ENCODE peak calls at places on chromosomes 2 and 18, in six cellular contexts. X is heart right ventricle; H is SJSA1; W is CD4-positive, alpha-beta T cell; Q is IMR-90; K is body of pancreas. E is an unnamed sample. For H3K9me3, the result is how much of the 10 kb centered on the place peaks cover.

GRCh38 chr2:28394331-28394877 is 1.7 kb downstream of the FOSL2 start:
- DNase-seq in X (no peak), H (peak), W (no peak), Q (peak), K (peak), E (no peak)

GRCh38 chr2:190696792-190697398 is 48.0 kb downstream of the NAB1 start:
- DNase-seq in X (no peak), H (no peak), W (no peak), Q (no peak), K (no peak), E (no peak)

GRCh38 chr2:55163258-55163657 is 68.8 kb downstream of the CLHC1 start:
- DNase-seq in X (no peak), H (no peak), W (no peak), Q (peak), K (no peak), E (no peak)

GRCh38 chr2:113171359-113172075 is 2.3 kb upstream of the PSD4 start:
- DNase-seq in X (no peak), H (no peak), W (no peak), Q (no peak), K (no peak), E (no peak)

GRCh38 chr18:67305466-67305865 is 211.1 kb downstream of the DSEL start:
- DNase-seq in X (no peak), H (no peak), W (no peak), Q (no peak), K (no peak), E (no peak)

GRCh38 chr2:158403237-158403636 is 53.3 kb downstream of the CCDC148 start:
- DNase-seq in X (no peak), H (no peak), W (no peak), Q (peak), K (no peak), E (no peak)

GRCh38 chr2:143205106-143205764 is 76.0 kb downstream of the ARHGAP15 start:
- DNase-seq in X (no peak), H (no peak), W (no peak), Q (peak), K (no peak), E (no peak)

GRCh38 chr2:180698668-180699067 is 281.7 kb upstream of the UBE2E3 start:
- DNase-seq in X (no peak), H (no peak), W (no peak), Q (no peak), K (no peak), E (no peak)

GRCh38 chr2:29281585-29281984 is 166.4 kb downstream of the CLIP4 start:
- DNase-seq in X (peak), H (peak), W (no peak), Q (peak), K (peak), E (no peak)

GRCh38 chr2:20370191-20370590 is 19.5 kb upstream of the PUM2 start:
- DNase-seq in X (no peak), H (no peak), W (no peak), Q (peak), K (no peak), E (no peak)

GRCh38 chr18:67862069-67862468 is 345.5 kb upstream of the DSEL start:
- DNase-seq in X (no peak), H (no peak), W (no peak), Q (peak), K (no peak), E (no peak)

GRCh38 chr2:200377774-200378336 is 71.4 kb downstream of the SPATS2L start:
- DNase-seq in X (no peak), H (no peak), W (no peak), Q (no peak), K (peak), E (no peak)

GRCh38 chr2:28778392-28778791 is 26.8 kb downstream of the PPP1CB start:
- DNase-seq in X (no peak), H (no peak), W (no peak), Q (no peak), K (no peak), E (no peak)

GRCh38 chr2:49360051-49360767 is 205.9 kb upstream of the FSHR start:
- DNase-seq in X (no peak), H (no peak), W (no peak), Q (no peak), K (no peak), E (no peak)

GRCh38 chr2:53268086-53268485 is 499.5 kb upstream of the CHAC2 start:
- DNase-seq in X (no peak), H (no peak), W (no peak), Q (no peak), K (no peak), E (no peak)

GRCh38 chr2:133264951-133265949 is 303.0 kb downstream of the NCKAP5 start:
- DNase-seq in X (peak), H (no peak), W (no peak), Q (no peak), K (peak), E (no peak)

GRCh38 chr2:15047184-15047583 is 414.7 kb downstream of the LRATD1 start:
- DNase-seq in X (no peak), H (no peak), W (no peak), Q (no peak), K (no peak), E (no peak)

GRCh38 chr2:237315170-237315880 is 98.6 kb downstream of the COL6A3 start:
- DNase-seq in X (peak), H (peak), W (no peak), Q (peak), K (peak), E (no peak)

GRCh38 chr2:72674982-72675915 is 150.6 kb downstream of the EXOC6B start:
- DNase-seq in X (no peak), H (no peak), W (no peak), Q (no peak), K (no peak), E (no peak)

GRCh38 chr2:159506764-159507406 is 109.5 kb downstream of the BAZ2B start:
- DNase-seq in X (no peak), H (no peak), W (no peak), Q (peak), K (no peak), E (no peak)

GRCh38 chr2:98454073-98454472 is 9.4 kb downstream of the INPP4A start:
- DNase-seq in X (no peak), H (no peak), W (no peak), Q (no peak), K (no peak), E (no peak)

GRCh38 chr2:96538487-96539214 is 2.1 kb downstream of the ARID5A start:
- DNase-seq in X (peak), H (no peak), W (peak), Q (no peak), K (peak), E (peak)

GRCh38 chr2:234257859-234258561 is 207.5 kb downstream of the SPP2 start:
- DNase-seq in X (no peak), H (peak), W (no peak), Q (peak), K (peak), E (peak)

GRCh38 chr18:69944434-69944833 is 3.2 kb downstream of the CD226 start:
- DNase-seq in X (no peak), H (no peak), W (no peak), Q (no peak), K (no peak), E (no peak)

GRCh38 chr2:20091305-20091991 is 40.0 kb upstream of the LAPTM4A start:
- DNase-seq in X (peak), H (peak), W (no peak), Q (peak), K (peak), E (no peak)

GRCh38 chr2:26849056-26850001 is 1.4 kb downstream of the DPYSL5 start:
- DNase-seq in X (no peak), H (no peak), W (no peak), Q (no peak), K (no peak), E (no peak)

GRCh38 chr2:42348113-42348805 is 12.8 kb downstream of the COX7A2L start:
- DNase-seq in X (no peak), H (no peak), W (no peak), Q (no peak), K (no peak), E (no peak)

GRCh38 chr2:98348066-98348561 is 1.9 kb downstream of the CNGA3 start:
- DNase-seq in X (no peak), H (no peak), W (no peak), Q (no peak), K (peak), E (no peak)

GRCh38 chr18:2410688-2411087 is 160.6 kb downstream of the METTL4 start:
- DNase-seq in X (no peak), H (no peak), W (no peak), Q (no peak), K (no peak), E (no peak)

GRCh38 chr2:235220331-235220730 is 268.5 kb downstream of the SH3BP4 start:
- DNase-seq in X (no peak), H (no peak), W (no peak), Q (no peak), K (no peak), E (no peak)

GRCh38 chr2:20812779-20813178 is 10.1 kb downstream of the LDAH start:
- DNase-seq in X (no peak), H (no peak), W (no peak), Q (no peak), K (no peak), E (no peak)

GRCh38 chr2:32947484-32948143 is 861 bp downstream of the LTBP1 start:
- DNase-seq in X (peak), H (peak), W (no peak), Q (peak), K (no peak), E (peak)

GRCh38 chr2:71409611-71410010 is 43.8 kb upstream of the DYSF start:
- DNase-seq in X (no peak), H (no peak), W (no peak), Q (no peak), K (no peak), E (no peak)

DNA sequence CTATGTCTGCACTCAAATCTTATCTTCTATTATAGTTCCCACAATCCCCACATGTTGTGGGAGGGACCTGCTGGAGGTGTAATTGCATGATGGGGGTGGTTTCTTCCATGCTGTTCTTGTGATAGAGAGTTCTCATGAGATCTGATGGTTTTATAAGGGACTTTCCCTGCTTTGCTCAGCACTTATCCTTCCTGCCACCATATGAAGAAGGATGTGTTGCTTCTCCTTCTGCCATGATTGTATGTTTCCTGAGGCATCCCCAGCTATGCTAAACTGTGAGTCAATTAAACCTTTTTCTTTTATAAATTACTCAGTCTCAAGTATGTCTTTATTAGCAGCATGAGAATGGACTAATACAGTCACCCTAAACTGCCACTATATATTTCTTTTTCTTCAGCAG is 79.1 kb downstream of the SH3YL1 start:
- DNase-seq in X (no peak), H (no peak), W (no peak), Q (no peak), K (no peak), E (no peak)
- H3K9me3 ChIP-seq in X (under half), H (under half), W (under half), Q (under half), K (under half), E (under half)

DNA sequence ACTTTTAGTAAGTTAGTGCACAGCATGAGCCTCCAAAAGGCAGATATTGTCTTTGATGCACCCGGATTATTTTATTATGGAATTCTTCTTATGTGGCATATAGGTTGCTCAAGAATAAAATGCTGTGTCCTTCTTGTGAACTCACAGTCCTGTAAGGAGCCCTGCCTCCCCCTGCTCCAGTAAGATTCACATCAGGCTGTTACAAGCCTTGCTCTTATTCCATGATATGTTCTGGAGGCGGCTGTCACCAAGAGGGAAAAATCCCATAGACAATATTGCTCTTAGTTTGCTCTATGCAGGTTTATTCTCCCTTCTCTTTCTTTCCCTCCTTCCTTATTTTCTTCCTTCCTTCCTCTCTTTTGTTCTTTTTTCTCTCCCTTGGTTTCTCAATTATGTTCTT is 182.3 kb downstream of the MYT1L start:
- DNase-seq in X (no peak), H (no peak), W (no peak), Q (no peak), K (no peak), E (no peak)
- H3K9me3 ChIP-seq in X (under half), H (under half), W (under half), Q (under half), K (under half), E (under half)

DNA sequence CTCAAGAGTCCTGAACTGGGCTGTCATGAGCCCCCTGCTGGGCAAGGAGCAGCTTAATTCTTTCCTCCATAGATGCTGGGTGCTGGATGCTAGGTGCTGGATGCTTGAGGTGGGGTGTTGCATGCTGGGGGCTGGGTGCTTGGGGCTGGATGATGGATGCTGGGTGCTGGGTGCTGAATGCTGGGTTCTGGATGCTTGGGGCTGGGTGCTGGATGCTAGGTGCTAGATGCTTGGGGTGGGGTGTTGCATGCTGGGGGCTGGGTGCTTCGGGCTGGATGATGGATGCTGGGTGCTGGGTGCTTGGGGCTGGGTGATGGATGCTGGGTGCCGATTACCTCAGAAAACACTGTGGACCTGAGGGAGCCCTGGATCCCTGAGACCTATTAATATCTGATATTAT is 837.7 kb downstream of the GALR1 start:
- DNase-seq in X (no peak), H (no peak), W (no peak), Q (no peak), K (no peak), E (no peak)
- H3K9me3 ChIP-seq in X (under half), H (under half), W (under half), Q (under half), K (under half), E (under half)

GRCh38 chr2:1173528-1173927 is 222.9 kb downstream of the SNTG2 start:
- DNase-seq in X (no peak), H (no peak), W (no peak), Q (no peak), K (no peak), E (no peak)
- H3K9me3 ChIP-seq in X (under half), H (under half), W (under half), Q (under half), K (under half), E (under half)